ENCODE peak calls at places on chromosomes 11 and 22, in six cellular contexts. E is PC-3, F is uterus, O is neural crest cell, X is AG09309, A is GM23338. P is an unnamed sample.

GRCh38 chr22:37486224-37486845 is at the start of gene MFNG:
- DNase-seq in E (peak), F (peak), O (peak), X (no peak), A (peak), P (no peak)

GRCh38 chr11:107780136-107780535 is 68.3 kb upstream of the SLN start:
- DNase-seq in E (no peak), F (no peak), O (no peak), X (no peak), A (no peak), P (no peak)

GRCh38 chr11:91972665-91973266 is 251.9 kb upstream of the FAT3 start:
- DNase-seq in E (no peak), F (no peak), O (no peak), X (no peak), A (no peak), P (no peak)

GRCh38 chr11:94424011-94424410 is 22.8 kb upstream of the GPR83 start:
- DNase-seq in E (no peak), F (no peak), O (no peak), X (no peak), A (no peak), P (no peak)

GRCh38 chr11:126816655-126817054 is 183.9 kb downstream of the KIRREL3 start:
- DNase-seq in E (no peak), F (no peak), O (no peak), X (no peak), A (no peak), P (no peak)

GRCh38 chr11:107040447-107041444 is 22.5 kb upstream of the GUCY1A2 start:
- DNase-seq in E (peak), F (no peak), O (no peak), X (peak), A (no peak), P (no peak)

GRCh38 chr22:46941958-46942815 is 179.7 kb downstream of the TBC1D22A start:
- DNase-seq in E (no peak), F (no peak), O (no peak), X (no peak), A (no peak), P (no peak)

GRCh38 chr22:19239464-19239863 is 52.1 kb downstream of the CLTCL1 start:
- DNase-seq in E (no peak), F (no peak), O (no peak), X (no peak), A (no peak), P (no peak)

GRCh38 chr22:17706451-17706900 is 67.8 kb downstream of the BID start:
- DNase-seq in E (peak), F (no peak), O (no peak), X (peak), A (peak), P (no peak)

GRCh38 chr11:104879514-104880190 is 18.6 kb downstream of the CASP12 start:
- DNase-seq in E (no peak), F (no peak), O (no peak), X (no peak), A (no peak), P (no peak)

GRCh38 chr22:44733426-44734106 is 18.8 kb upstream of the ARHGAP8 start:
- DNase-seq in E (no peak), F (no peak), O (no peak), X (no peak), A (no peak), P (no peak)

GRCh38 chr22:37640591-37641250 is 1.3 kb downstream of the SH3BP1 start:
- DNase-seq in E (no peak), F (no peak), O (no peak), X (no peak), A (no peak), P (no peak)

GRCh38 chr11:808427-809286 is 1.1 kb upstream of the RPLP2 start:
- DNase-seq in E (no peak), F (no peak), O (no peak), X (no peak), A (no peak), P (no peak)

GRCh38 chr11:45857834-45858492 is 10.7 kb downstream of the CRY2 start:
- DNase-seq in E (no peak), F (peak), O (no peak), X (peak), A (no peak), P (no peak)

GRCh38 chr11:94909371-94909820 is 64.0 kb downstream of the CWC15 start:
- DNase-seq in E (no peak), F (no peak), O (no peak), X (no peak), A (no peak), P (no peak)

GRCh38 chr11:99766816-99767215 is 746.1 kb downstream of the CNTN5 start:
- DNase-seq in E (no peak), F (no peak), O (no peak), X (no peak), A (no peak), P (no peak)

GRCh38 chr11:70522613-70523311 is 124.4 kb downstream of the CTTN start:
- DNase-seq in E (no peak), F (no peak), O (peak), X (no peak), A (no peak), P (no peak)

GRCh38 chr11:24453129-24453723 is 43.6 kb upstream of the LUZP2 start:
- DNase-seq in E (peak), F (no peak), O (no peak), X (no peak), A (no peak), P (no peak)

GRCh38 chr11:116835791-116836647 is 1.4 kb downstream of the APOA1 start:
- DNase-seq in E (peak), F (peak), O (peak), X (peak), A (peak), P (peak)

GRCh38 chr11:101401245-101401644 is 182.6 kb downstream of the TRPC6 start:
- DNase-seq in E (no peak), F (no peak), O (no peak), X (peak), A (no peak), P (no peak)

GRCh38 chr11:13949876-13950275 is 12.6 kb upstream of the SPON1 start:
- DNase-seq in E (peak), F (no peak), O (no peak), X (no peak), A (no peak), P (no peak)

GRCh38 chr11:19853901-19854300 is 141.3 kb downstream of the NAV2 start:
- DNase-seq in E (no peak), F (no peak), O (no peak), X (no peak), A (no peak), P (no peak)

GRCh38 chr22:24086310-24086709 is 75.2 kb downstream of the CABIN1 start:
- DNase-seq in E (no peak), F (peak), O (no peak), X (no peak), A (no peak), P (no peak)

GRCh38 chr22:47063071-47063509 is 300.6 kb downstream of the TBC1D22A start:
- DNase-seq in E (no peak), F (no peak), O (no peak), X (no peak), A (no peak), P (no peak)

GRCh38 chr11:78392854-78393253 is 24.8 kb downstream of the GAB2 start:
- DNase-seq in E (no peak), F (no peak), O (no peak), X (no peak), A (no peak), P (no peak)

GRCh38 chr11:7759010-7759409 is 37.7 kb downstream of the OR5P2 start:
- DNase-seq in E (no peak), F (no peak), O (no peak), X (no peak), A (no peak), P (no peak)

GRCh38 chr22:30206964-30207363 is 39.6 kb downstream of the LIF start:
- DNase-seq in E (peak), F (peak), O (no peak), X (no peak), A (peak), P (no peak)

DNA sequence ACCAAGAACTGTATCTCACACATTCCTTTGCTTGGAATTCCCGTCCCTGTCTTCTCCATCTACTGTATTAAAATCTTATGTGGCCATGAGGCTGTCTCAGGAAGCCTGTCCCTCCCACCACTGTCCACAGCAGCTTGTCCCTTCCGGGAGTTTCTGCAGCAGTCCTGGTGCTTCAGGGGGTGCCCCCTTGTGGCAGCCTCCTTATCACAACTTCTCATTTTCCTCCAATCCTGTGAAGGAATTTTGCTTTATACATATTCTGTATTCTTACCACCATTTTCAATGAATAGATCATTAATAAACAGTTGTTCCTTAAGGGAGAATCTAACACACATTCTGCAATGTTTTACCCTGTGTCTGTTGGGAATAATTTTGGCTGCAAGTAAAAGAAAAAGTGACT is 220.4 kb upstream of the RAG2 start:
- DNase-seq in E (no peak), F (no peak), O (no peak), X (no peak), A (peak), P (no peak)
- TF ChIP-seq CTCF in E (peak), F (no peak), O (peak), X (no peak), A (peak), P (peak)

DNA sequence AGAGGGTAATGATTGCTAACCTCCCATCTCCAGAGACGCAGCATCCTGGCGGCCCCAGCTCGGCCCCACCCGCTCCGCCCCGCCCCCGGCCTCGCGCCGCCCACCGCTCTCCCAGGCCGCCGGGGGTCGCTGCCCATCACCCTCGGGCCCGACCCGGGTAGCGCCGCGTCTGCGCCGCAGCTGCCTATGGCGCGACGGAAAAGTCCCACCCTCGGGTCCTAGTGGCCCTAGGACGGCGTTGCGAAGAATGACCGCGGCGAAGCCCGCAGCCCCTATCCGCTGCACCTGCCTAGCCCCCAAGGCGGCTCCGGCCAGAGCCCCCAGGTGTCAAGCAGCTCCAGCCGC is 457 bp downstream of the CPSF7 start:
- DNase-seq in E (peak), F (peak), O (peak), X (no peak), A (peak), P (no peak)
- TF ChIP-seq CTCF in E (peak), F (peak), O (peak), X (no peak), A (peak), P (no peak)

GRCh38 chr11:133889188-133889587 is 43.9 kb upstream of the SPATA19 start:
- DNase-seq in E (no peak), F (no peak), O (no peak), X (no peak), A (no peak), P (no peak)

GRCh38 chr11:133892126-133892525 is 46.8 kb upstream of the SPATA19 start:
- DNase-seq in E (no peak), F (no peak), O (no peak), X (no peak), A (no peak), P (no peak)

GRCh38 chr11:133887692-133888332 is 42.5 kb upstream of the SPATA19 start:
- DNase-seq in E (no peak), F (no peak), O (no peak), X (no peak), A (no peak), P (no peak)

GRCh38 chr11:133892584-133893380 is 47.5 kb upstream of the SPATA19 start:
- DNase-seq in E (no peak), F (no peak), O (no peak), X (no peak), A (no peak), P (no peak)

GRCh38 chr11:133889893-133890292 is 44.6 kb upstream of the SPATA19 start:
- DNase-seq in E (no peak), F (no peak), O (no peak), X (no peak), A (no peak), P (no peak)
- TF ChIP-seq CTCF in E (no peak), F (no peak), O (no peak), X (no peak), A (no peak), P (no peak)

GRCh38 chr11:20873054-20873453 is 203.7 kb downstream of the NELL1 start:
- DNase-seq in E (peak), F (no peak), O (peak), X (no peak), A (peak), P (no peak)

GRCh38 chr11:20880094-20880493 is 210.7 kb downstream of the NELL1 start:
- DNase-seq in E (no peak), F (no peak), O (no peak), X (no peak), A (no peak), P (no peak)

GRCh38 chr11:20876738-20877137 is 207.4 kb downstream of the NELL1 start:
- DNase-seq in E (no peak), F (no peak), O (no peak), X (no peak), A (no peak), P (no peak)

GRCh38 chr11:20874358-20874757 is 205.0 kb downstream of the NELL1 start:
- DNase-seq in E (no peak), F (no peak), O (no peak), X (no peak), A (peak), P (no peak)
- TF ChIP-seq CTCF in E (no peak), F (no peak), O (no peak), X (no peak), A (peak), P (no peak)

GRCh38 chr11:2891291-2891690 is 5.7 kb upstream of the CDKN1C start:
- DNase-seq in E (no peak), F (no peak), O (no peak), X (no peak), A (peak), P (no peak)
- TF ChIP-seq CTCF in E (peak), F (no peak), O (no peak), X (no peak), A (peak), P (peak)

DNA sequence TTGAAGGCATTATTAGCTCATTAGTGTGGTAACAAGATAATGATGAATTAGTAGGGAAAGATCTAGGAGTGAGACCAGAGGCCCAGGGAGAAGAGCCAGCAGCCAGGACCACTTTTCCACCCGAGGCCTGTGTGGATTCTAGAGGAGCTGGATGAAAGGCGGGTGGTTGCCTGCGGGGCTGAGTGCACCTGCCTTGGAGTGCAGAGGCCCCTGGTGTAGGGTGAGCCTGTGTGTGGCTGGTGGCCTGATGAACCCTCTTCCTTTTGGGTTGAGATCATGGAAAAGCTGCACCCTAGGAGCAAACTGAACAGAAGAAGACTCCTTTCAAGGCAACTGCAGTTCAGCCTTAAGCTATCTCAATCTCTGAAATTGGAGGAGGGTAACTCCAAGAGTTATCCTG is 5.9 kb upstream of the TP53AIP1 start:
- DNase-seq in E (peak), F (no peak), O (no peak), X (no peak), A (peak), P (no peak)
- TF ChIP-seq CTCF in E (peak), F (no peak), O (peak), X (peak), A (peak), P (peak)

GRCh38 chr22:40510965-40511364 is 125.6 kb downstream of the MRTFA start:
- DNase-seq in E (no peak), F (no peak), O (no peak), X (no peak), A (no peak), P (no peak)
- TF ChIP-seq CTCF in E (no peak), F (no peak), O (no peak), X (no peak), A (no peak), P (no peak)

GRCh38 chr22:42022162-42022847 is 23.7 kb downstream of the WBP2NL start:
- DNase-seq in E (peak), F (no peak), O (no peak), X (no peak), A (no peak), P (no peak)

DNA sequence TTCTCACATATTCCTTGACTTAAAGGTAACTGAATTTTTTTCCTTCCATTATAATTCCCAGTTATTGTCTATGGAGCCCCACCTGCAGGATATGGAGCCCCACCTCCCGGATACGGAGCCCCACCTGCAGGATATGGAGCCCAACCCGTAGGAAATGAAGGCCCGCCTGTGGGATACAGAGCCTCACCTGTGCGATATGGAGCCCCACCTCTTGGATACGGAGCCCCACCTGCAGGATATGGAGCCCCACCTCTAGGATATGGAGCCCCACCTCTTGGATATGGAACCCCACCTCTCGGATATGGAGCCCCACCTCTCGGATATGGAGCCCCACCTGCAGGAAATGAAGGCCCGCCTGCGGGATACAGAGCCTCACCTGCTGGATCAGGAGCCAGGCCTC is 28.1 kb downstream of the WBP2NL start:
- DNase-seq in E (no peak), F (no peak), O (no peak), X (no peak), A (peak), P (no peak)
- TF ChIP-seq CTCF in E (no peak), F (no peak), O (no peak), X (no peak), A (no peak), P (no peak)